ENCODE peak calls at places on chromosome 16, in four cellular contexts. One of them, this sample, is unnamed.

GRCh38 chr16:66660422-66661209 is 35.9 kb downstream of the CMTM4 start:
- DNase-seq in stimulated activated CD8-positive, alpha-beta memory T cell treated with anti-CD3 and anti-CD28 coated beads, Interleukin-4, amount 100 ng/mL, for 24 hours: no peak
- DNase-seq in T-helper 17 cell: no peak
- DNase-seq in astrocyte of the hippocampus: peak
- DNase-seq in this sample: peak

GRCh38 chr16:450800-451512 is 25.5 kb downstream of the RAB11FIP3 start:
- DNase-seq in stimulated activated CD8-positive, alpha-beta memory T cell treated with anti-CD3 and anti-CD28 coated beads, Interleukin-4, amount 100 ng/mL, for 24 hours: no peak
- DNase-seq in T-helper 17 cell: no peak
- DNase-seq in astrocyte of the hippocampus: no peak
- DNase-seq in this sample: peak

GRCh38 chr16:89248196-89249005 is 30.9 kb downstream of the ZNF778 start:
- DNase-seq in stimulated activated CD8-positive, alpha-beta memory T cell treated with anti-CD3 and anti-CD28 coated beads, Interleukin-4, amount 100 ng/mL, for 24 hours: no peak
- DNase-seq in T-helper 17 cell: no peak
- DNase-seq in astrocyte of the hippocampus: no peak
- DNase-seq in this sample: peak

GRCh38 chr16:22859925-22860324 is 46.0 kb downstream of the HS3ST2 start:
- DNase-seq in stimulated activated CD8-positive, alpha-beta memory T cell treated with anti-CD3 and anti-CD28 coated beads, Interleukin-4, amount 100 ng/mL, for 24 hours: no peak
- DNase-seq in T-helper 17 cell: no peak
- DNase-seq in astrocyte of the hippocampus: no peak
- DNase-seq in this sample: peak

GRCh38 chr16:56675685-56676210 is 6.1 kb downstream of the MT1H start:
- DNase-seq in stimulated activated CD8-positive, alpha-beta memory T cell treated with anti-CD3 and anti-CD28 coated beads, Interleukin-4, amount 100 ng/mL, for 24 hours: peak
- DNase-seq in T-helper 17 cell: no peak
- DNase-seq in astrocyte of the hippocampus: no peak
- DNase-seq in this sample: no peak

GRCh38 chr16:2078096-2078495 is 30.3 kb downstream of the TSC2 start:
- DNase-seq in stimulated activated CD8-positive, alpha-beta memory T cell treated with anti-CD3 and anti-CD28 coated beads, Interleukin-4, amount 100 ng/mL, for 24 hours: no peak
- DNase-seq in T-helper 17 cell: no peak
- DNase-seq in astrocyte of the hippocampus: no peak
- DNase-seq in this sample: no peak

GRCh38 chr16:46768809-46769208 is 20.7 kb upstream of the MYLK3 start:
- DNase-seq in stimulated activated CD8-positive, alpha-beta memory T cell treated with anti-CD3 and anti-CD28 coated beads, Interleukin-4, amount 100 ng/mL, for 24 hours: no peak
- DNase-seq in T-helper 17 cell: no peak
- DNase-seq in astrocyte of the hippocampus: no peak
- DNase-seq in this sample: no peak

GRCh38 chr16:75402821-75403475 is 30.4 kb downstream of the CFDP1 start:
- DNase-seq in stimulated activated CD8-positive, alpha-beta memory T cell treated with anti-CD3 and anti-CD28 coated beads, Interleukin-4, amount 100 ng/mL, for 24 hours: no peak
- DNase-seq in T-helper 17 cell: no peak
- DNase-seq in astrocyte of the hippocampus: peak
- DNase-seq in this sample: peak

GRCh38 chr16:8855051-8855786 is 13.6 kb downstream of the CARHSP1 start:
- DNase-seq in stimulated activated CD8-positive, alpha-beta memory T cell treated with anti-CD3 and anti-CD28 coated beads, Interleukin-4, amount 100 ng/mL, for 24 hours: no peak
- DNase-seq in T-helper 17 cell: no peak
- DNase-seq in astrocyte of the hippocampus: no peak
- DNase-seq in this sample: no peak

GRCh38 chr16:84175351-84176081 is 11.3 kb downstream of the TAF1C start:
- DNase-seq in stimulated activated CD8-positive, alpha-beta memory T cell treated with anti-CD3 and anti-CD28 coated beads, Interleukin-4, amount 100 ng/mL, for 24 hours: peak
- DNase-seq in T-helper 17 cell: peak
- DNase-seq in astrocyte of the hippocampus: peak
- DNase-seq in this sample: peak

GRCh38 chr16:88871730-88872416 is 5.4 kb upstream of the PABPN1L start:
- DNase-seq in stimulated activated CD8-positive, alpha-beta memory T cell treated with anti-CD3 and anti-CD28 coated beads, Interleukin-4, amount 100 ng/mL, for 24 hours: no peak
- DNase-seq in T-helper 17 cell: no peak
- DNase-seq in astrocyte of the hippocampus: no peak
- DNase-seq in this sample: no peak

GRCh38 chr16:57319646-57320045 is 35.2 kb upstream of the PLLP start:
- DNase-seq in stimulated activated CD8-positive, alpha-beta memory T cell treated with anti-CD3 and anti-CD28 coated beads, Interleukin-4, amount 100 ng/mL, for 24 hours: no peak
- DNase-seq in T-helper 17 cell: no peak
- DNase-seq in astrocyte of the hippocampus: no peak
- DNase-seq in this sample: peak

GRCh38 chr16:53785044-53785443 is 81.1 kb downstream of the FTO start:
- DNase-seq in stimulated activated CD8-positive, alpha-beta memory T cell treated with anti-CD3 and anti-CD28 coated beads, Interleukin-4, amount 100 ng/mL, for 24 hours: no peak
- DNase-seq in T-helper 17 cell: no peak
- DNase-seq in astrocyte of the hippocampus: no peak
- DNase-seq in this sample: no peak

GRCh38 chr16:49528035-49528434 is 154.4 kb downstream of the C16orf78 start:
- DNase-seq in stimulated activated CD8-positive, alpha-beta memory T cell treated with anti-CD3 and anti-CD28 coated beads, Interleukin-4, amount 100 ng/mL, for 24 hours: no peak
- DNase-seq in T-helper 17 cell: no peak
- DNase-seq in astrocyte of the hippocampus: peak
- DNase-seq in this sample: peak

GRCh38 chr16:17474037-17474436 is 3.3 kb upstream of the XYLT1 start:
- DNase-seq in stimulated activated CD8-positive, alpha-beta memory T cell treated with anti-CD3 and anti-CD28 coated beads, Interleukin-4, amount 100 ng/mL, for 24 hours: no peak
- DNase-seq in T-helper 17 cell: no peak
- DNase-seq in astrocyte of the hippocampus: no peak
- DNase-seq in this sample: no peak

GRCh38 chr16:85898521-85899442 is at the start of gene IRF8:
- DNase-seq in stimulated activated CD8-positive, alpha-beta memory T cell treated with anti-CD3 and anti-CD28 coated beads, Interleukin-4, amount 100 ng/mL, for 24 hours: peak
- DNase-seq in T-helper 17 cell: no peak
- DNase-seq in astrocyte of the hippocampus: peak
- DNase-seq in this sample: peak

GRCh38 chr16:89344314-89344828 is 126.9 kb downstream of the ZNF778 start:
- DNase-seq in stimulated activated CD8-positive, alpha-beta memory T cell treated with anti-CD3 and anti-CD28 coated beads, Interleukin-4, amount 100 ng/mL, for 24 hours: no peak
- DNase-seq in T-helper 17 cell: no peak
- DNase-seq in astrocyte of the hippocampus: no peak
- DNase-seq in this sample: peak

GRCh38 chr16:21667575-21667974 is 3.8 kb downstream of the OTOA start:
- DNase-seq in stimulated activated CD8-positive, alpha-beta memory T cell treated with anti-CD3 and anti-CD28 coated beads, Interleukin-4, amount 100 ng/mL, for 24 hours: no peak
- DNase-seq in T-helper 17 cell: no peak
- DNase-seq in astrocyte of the hippocampus: no peak
- DNase-seq in this sample: no peak

GRCh38 chr16:11118479-11118878 is 137.5 kb downstream of the SOCS1 start:
- DNase-seq in stimulated activated CD8-positive, alpha-beta memory T cell treated with anti-CD3 and anti-CD28 coated beads, Interleukin-4, amount 100 ng/mL, for 24 hours: no peak
- DNase-seq in T-helper 17 cell: no peak
- DNase-seq in astrocyte of the hippocampus: peak
- DNase-seq in this sample: no peak

GRCh38 chr16:10552998-10553491 is 27.4 kb downstream of the EMP2 start:
- DNase-seq in stimulated activated CD8-positive, alpha-beta memory T cell treated with anti-CD3 and anti-CD28 coated beads, Interleukin-4, amount 100 ng/mL, for 24 hours: peak
- DNase-seq in T-helper 17 cell: no peak
- DNase-seq in astrocyte of the hippocampus: no peak
- DNase-seq in this sample: no peak

GRCh38 chr16:24993722-24994686 is 21.2 kb downstream of the ARHGAP17 start:
- DNase-seq in stimulated activated CD8-positive, alpha-beta memory T cell treated with anti-CD3 and anti-CD28 coated beads, Interleukin-4, amount 100 ng/mL, for 24 hours: no peak
- DNase-seq in T-helper 17 cell: no peak
- DNase-seq in astrocyte of the hippocampus: peak
- DNase-seq in this sample: peak

GRCh38 chr16:77211880-77212735 is 12.9 kb downstream of the SYCE1L start:
- DNase-seq in stimulated activated CD8-positive, alpha-beta memory T cell treated with anti-CD3 and anti-CD28 coated beads, Interleukin-4, amount 100 ng/mL, for 24 hours: peak
- DNase-seq in T-helper 17 cell: peak
- DNase-seq in astrocyte of the hippocampus: peak
- DNase-seq in this sample: peak

GRCh38 chr16:12470311-12471229 is 333.1 kb downstream of the CPPED1 start:
- DNase-seq in stimulated activated CD8-positive, alpha-beta memory T cell treated with anti-CD3 and anti-CD28 coated beads, Interleukin-4, amount 100 ng/mL, for 24 hours: no peak
- DNase-seq in T-helper 17 cell: no peak
- DNase-seq in astrocyte of the hippocampus: peak
- DNase-seq in this sample: no peak